ENCODE peak calls at places on chromosomes 6 and 20, in four cellular contexts. I, O, J and W are unnamed samples.

GRCh38 chr6:108838101-108838717 is 10.0 kb upstream of the ARMC2 start:
- DNase-seq in O (no peak), J (no peak), I (peak; percentile 83), W (peak; percentile 76)

GRCh38 chr6:2809015-2809414 is 32.6 kb downstream of the SERPINB1 start:
- DNase-seq in J (no peak), O (no peak), I (no peak), W (no peak)

GRCh38 chr6:2133718-2134310 is 111.6 kb downstream of the GMDS start:
- DNase-seq in O (no peak), I (no peak), J (no peak), W (no peak)

GRCh38 chr6:166940643-166941068 is 15.7 kb downstream of the RNASET2 start:
- DNase-seq in O (no peak), I (no peak), J (peak; percentile 56), W (no peak)

GRCh38 chr20:49426873-49427272 is 55.6 kb downstream of the KCNB1 start:
- DNase-seq in J (no peak), O (no peak), I (no peak), W (no peak)

GRCh38 chr6:104537872-104538271 is 321.8 kb downstream of the HACE1 start:
- DNase-seq in I (no peak), J (no peak), O (no peak), W (no peak)

GRCh38 chr6:157221049-157221816 is 102.1 kb downstream of the TMEM242 start:
- DNase-seq in O (peak; percentile 83), J (peak; percentile 95), I (peak; percentile 80), W (peak; percentile 87)

GRCh38 chr6:28772480-28773381 is 151.1 kb downstream of the TRIM27 start:
- DNase-seq in I (no peak), O (no peak), J (peak; percentile 71), W (no peak)

GRCh38 chr6:4243237-4243636 is 107.9 kb upstream of the ECI2 start:
- DNase-seq in O (no peak), I (no peak), J (no peak), W (no peak)

GRCh38 chr20:3222635-3223600 is 13.6 kb downstream of the ITPA start:
- DNase-seq in J (no peak), I (no peak), O (no peak), W (no peak)

GRCh38 chr6:100134703-100135102 is 140.7 kb upstream of the MCHR2 start:
- DNase-seq in J (no peak), I (no peak), O (no peak), W (no peak)

GRCh38 chr6:165774903-165775608 is 112.0 kb upstream of the PDE10A start:
- DNase-seq in O (no peak), J (no peak), I (no peak), W (no peak)

GRCh38 chr6:44126320-44127149 is 717 bp downstream of the MRPL14 start:
- DNase-seq in J (no peak), O (peak; percentile 30), I (peak; percentile 68), W (peak; percentile 63)

GRCh38 chr20:57589728-57590484 is 29.0 kb downstream of the PCK1 start:
- DNase-seq in I (no peak), O (no peak), J (no peak), W (no peak)
- TF ChIP-seq MAX in I (no peak), O (no peak), J (no peak), W (no peak)

GRCh38 chr6:126339796-126340750 is at the start of gene CENPW:
- DNase-seq in J (peak; percentile 97), I (peak; percentile 99), O (peak; percentile 85), W (peak; percentile 98)

GRCh38 chr6:126333729-126334128 is 6.2 kb upstream of the CENPW start:
- DNase-seq in J (no peak), O (no peak), I (no peak), W (no peak)

GRCh38 chr6:126341126-126341525 is 1.2 kb downstream of the CENPW start:
- DNase-seq in O (no peak), I (no peak), J (no peak), W (no peak)

GRCh38 chr6:126337323-126337722 is 2.6 kb upstream of the CENPW start:
- DNase-seq in I (no peak), J (no peak), O (no peak), W (no peak)

DNA sequence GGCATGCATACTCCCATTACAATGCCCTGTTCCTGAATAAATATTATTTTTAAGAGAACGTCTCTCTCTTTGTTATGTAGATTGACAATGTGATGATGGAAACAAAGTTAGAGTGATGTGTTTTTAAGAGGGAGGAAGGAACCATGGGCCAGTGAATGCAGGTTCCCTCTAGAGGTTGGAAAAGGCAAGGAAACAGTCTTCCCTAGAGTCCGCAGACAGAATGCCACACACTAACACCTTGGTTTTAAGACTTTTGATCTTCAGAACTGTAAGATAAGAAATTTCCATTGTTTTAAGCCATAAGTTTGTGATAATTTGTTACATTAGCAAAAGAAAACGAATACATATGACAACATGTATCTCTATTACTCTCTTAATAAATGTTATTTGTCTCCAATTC is 4.7 kb upstream of the CENPW start:
- DNase-seq in J (no peak), I (no peak), O (no peak), W (no peak)
- TF ChIP-seq TEAD4 in J (no peak), I (no peak), O (no peak), W (no peak)

GRCh38 chr6:52516269-52516668 is 60.6 kb downstream of the TRAM2 start:
- DNase-seq in J (no peak), I (no peak), O (no peak), W (no peak)

GRCh38 chr6:52519618-52520017 is 57.2 kb downstream of the TRAM2 start:
- DNase-seq in J (no peak), I (no peak), O (no peak), W (no peak)

GRCh38 chr6:52516943-52517342 is 59.9 kb downstream of the TRAM2 start:
- DNase-seq in I (no peak), J (no peak), O (no peak), W (no peak)

GRCh38 chr6:52517502-52518278 is 59.2 kb downstream of the TRAM2 start:
- DNase-seq in I (peak; percentile 57), O (peak; percentile 85), J (peak; percentile 82), W (peak; percentile 61)

GRCh38 chr6:52518279-52518944 is 58.4 kb downstream of the TRAM2 start:
- DNase-seq in O (no peak), J (no peak), I (no peak), W (no peak)
- TF ChIP-seq MAX in O (no peak), J (no peak), I (no peak), W (no peak)

GRCh38 chr6:12963566-12963965 is 247.0 kb downstream of the PHACTR1 start:
- DNase-seq in I (no peak), O (no peak), J (no peak), W (no peak)

GRCh38 chr6:12962995-12963394 is 246.4 kb downstream of the PHACTR1 start:
- DNase-seq in I (no peak), J (no peak), O (no peak), W (no peak)

GRCh38 chr6:12958052-12958706 is 241.6 kb downstream of the PHACTR1 start:
- DNase-seq in O (no peak), I (no peak), J (no peak), W (no peak)

GRCh38 chr6:12962529-12962928 is 246.0 kb downstream of the PHACTR1 start:
- DNase-seq in I (no peak), J (no peak), O (no peak), W (no peak)

GRCh38 chr6:12961761-12962160 is 245.2 kb downstream of the PHACTR1 start:
- DNase-seq in O (no peak), J (no peak), I (no peak), W (no peak)
- TF ChIP-seq TEAD4 in O (no peak), J (no peak), I (no peak), W (no peak)

DNA sequence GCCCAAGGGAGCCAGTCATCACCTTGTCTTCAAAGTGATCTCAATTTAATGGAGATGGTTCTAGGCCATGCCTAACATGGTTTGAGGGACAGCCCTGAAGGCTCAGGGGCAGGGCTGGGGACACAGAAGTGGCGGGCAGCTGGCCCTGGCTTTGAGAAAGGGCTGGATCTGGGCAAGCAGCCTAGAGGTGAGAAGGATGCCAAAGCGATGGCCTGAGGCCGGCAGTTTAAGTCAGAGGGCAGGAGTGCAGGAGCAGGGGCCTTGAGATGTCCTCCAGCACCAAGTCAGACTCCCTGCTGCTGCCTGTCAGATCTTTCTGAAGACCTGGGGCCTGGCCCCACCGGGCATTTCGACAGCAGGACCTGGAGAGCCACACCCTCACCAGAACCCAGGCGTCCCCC is 28.4 kb upstream of the APMAP start:
- DNase-seq in I (no peak), J (no peak), O (no peak), W (no peak)
- TF ChIP-seq MAX in I (no peak), J (no peak), O (no peak), W (no peak)